ENCODE peak calls at places on chromosome 2, in seven cellular contexts. R, E, G, Z, Q, B and J are unnamed samples.

GRCh38 chr2:64975232-64975791 is 13.9 kb upstream of the SLC1A4 start:
- DNase-seq in R (no peak), B (no peak), G (no peak), E (no peak), Z (peak; percentile 84), Q (peak; percentile 9), J (no peak)

GRCh38 chr2:8548871-8549221 is 133.0 kb upstream of the ID2 start:
- DNase-seq in E (no peak), G (no peak), Q (no peak), Z (no peak), R (no peak), B (no peak), J (no peak)

GRCh38 chr2:239818086-239818485 is 207.1 kb downstream of the NDUFA10 start:
- DNase-seq in Z (peak; percentile 46), B (no peak), R (no peak), E (no peak), G (no peak), Q (no peak), J (no peak)

GRCh38 chr2:197356136-197356535 is 45.6 kb upstream of the ANKRD44 start:
- DNase-seq in E (no peak), Q (no peak), R (no peak), Z (no peak), B (no peak), G (no peak), J (no peak)

GRCh38 chr2:71756280-71756906 is 303.0 kb downstream of the DYSF start:
- DNase-seq in R (no peak), Q (no peak), G (no peak), Z (no peak), E (no peak), B (no peak), J (no peak)

GRCh38 chr2:54570925-54571694 is 115.0 kb downstream of the SPTBN1 start:
- DNase-seq in Z (no peak), B (peak; percentile 77), Q (peak; percentile 45), G (peak; percentile 62), R (peak; percentile 45), E (peak; percentile 67), J (no peak)

GRCh38 chr2:240917684-240918257 is 11.6 kb downstream of the CROCC2 start:
- DNase-seq in Z (peak; percentile 48), E (no peak), Q (no peak), R (peak; percentile 1), B (no peak), G (no peak), J (peak; percentile 66)

GRCh38 chr2:186648130-186648529 is 45.7 kb upstream of the FAM171B start:
- DNase-seq in G (no peak), Q (no peak), R (no peak), Z (no peak), B (no peak), E (peak; percentile 9), J (no peak)

GRCh38 chr2:79585701-79586428 is 73.0 kb downstream of the CTNNA2 start:
- DNase-seq in Q (no peak), E (no peak), G (no peak), Z (no peak), B (no peak), R (no peak), J (peak; percentile 21)

GRCh38 chr2:188966728-188967127 is 7.4 kb upstream of the COL3A1 start:
- DNase-seq in B (no peak), G (no peak), R (no peak), E (no peak), Q (no peak), Z (no peak), J (no peak)

GRCh38 chr2:230951396-230951795 is 26.4 kb upstream of the GPR55 start:
- DNase-seq in E (no peak), B (no peak), G (no peak), R (no peak), Z (no peak), Q (no peak), J (no peak)

GRCh38 chr2:156398176-156398575 is 38.0 kb upstream of the GPD2 start:
- DNase-seq in G (no peak), Z (no peak), E (no peak), B (no peak), R (no peak), Q (no peak), J (no peak)

GRCh38 chr2:218871345-218872302 is 9.0 kb upstream of the WNT10A start:
- DNase-seq in R (no peak), E (no peak), G (no peak), Z (no peak), B (no peak), Q (no peak), J (no peak)

GRCh38 chr2:230960026-230960425 is 35.0 kb upstream of the GPR55 start:
- DNase-seq in R (no peak), Z (no peak), G (no peak), B (no peak), Q (no peak), E (no peak), J (no peak)

GRCh38 chr2:226057914-226058313 is 658.4 kb downstream of the NYAP2 start:
- DNase-seq in Z (no peak), R (no peak), Q (no peak), G (no peak), E (no peak), B (no peak), J (no peak)

GRCh38 chr2:209209943-209210342 is 213.9 kb upstream of the MAP2 start:
- DNase-seq in G (no peak), E (no peak), B (no peak), Z (no peak), R (no peak), Q (no peak), J (no peak)

GRCh38 chr2:101921319-101921960 is 70.3 kb upstream of the IL1R2 start:
- DNase-seq in B (peak; percentile 11), G (no peak), E (no peak), R (no peak), Z (no peak), Q (no peak), J (no peak)

GRCh38 chr2:127169066-127169660 is 50.9 kb downstream of the CYP27C1 start:
- DNase-seq in B (no peak), R (no peak), Z (no peak), G (no peak), Q (no peak), E (no peak), J (no peak)

GRCh38 chr2:25309402-25309801 is 32.3 kb downstream of the DNMT3A start:
- DNase-seq in G (peak; percentile 54), E (no peak), Q (no peak), B (no peak), Z (no peak), R (peak; percentile 90), J (peak; percentile 87)

GRCh38 chr2:193240752-193241151 is 1046.0 kb upstream of the TMEFF2 start:
- DNase-seq in B (no peak), G (no peak), Z (no peak), Q (no peak), R (no peak), E (no peak), J (no peak)

GRCh38 chr2:222796413-222797103 is 64.3 kb upstream of the ACSL3 start:
- DNase-seq in Z (peak; percentile 60), E (peak; percentile 14), G (no peak), Q (no peak), B (no peak), R (no peak), J (no peak)
- TF ChIP-seq CTCF in Z (no peak), E (no peak), G (no peak), Q (no peak), B (no peak), R (no peak), J (no peak)

GRCh38 chr2:148527488-148528340 is 116.8 kb upstream of the EPC2 start:
- DNase-seq in Q (no peak), G (no peak), E (no peak), Z (no peak), R (no peak), B (no peak), J (no peak)
- TF ChIP-seq CTCF in Q (no peak), G (no peak), E (no peak), Z (no peak), R (no peak), B (no peak), J (no peak)

GRCh38 chr2:233571001-233571400 is 4.4 kb upstream of the USP40 start:
- DNase-seq in G (no peak), Q (no peak), B (no peak), Z (no peak), R (no peak), E (no peak), J (no peak)
- TF ChIP-seq CTCF in G (no peak), Q (no peak), B (no peak), Z (no peak), R (no peak), E (no peak), J (no peak)

DNA sequence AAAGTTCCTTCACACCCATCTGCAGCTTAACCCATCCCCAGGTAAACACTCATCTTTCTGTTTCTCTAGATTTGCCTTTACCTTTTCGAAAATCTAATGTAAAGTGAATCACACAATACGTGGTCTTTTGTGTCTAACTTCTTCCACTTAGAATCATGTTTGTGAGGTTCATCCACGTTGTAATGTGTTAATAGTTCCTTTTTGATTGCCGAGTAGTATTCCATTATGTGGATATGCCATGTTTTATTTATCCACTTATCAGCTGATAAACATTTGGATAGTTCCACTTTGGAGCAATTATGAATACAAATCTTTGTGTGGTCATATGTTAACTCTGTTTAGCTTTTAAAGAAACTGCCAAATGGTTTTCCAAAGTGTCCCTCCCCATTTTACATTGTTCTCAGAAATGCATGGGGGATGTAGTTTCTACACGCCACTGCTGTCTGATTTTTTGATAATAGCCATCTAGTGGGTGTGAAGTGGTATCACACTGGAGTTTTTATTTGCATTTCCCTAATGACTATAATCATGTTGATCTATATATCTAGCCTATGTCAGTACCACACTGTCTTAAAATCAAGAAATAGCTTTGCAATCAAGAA is 22.3 kb downstream of the PECR start:
- DNase-seq in B (no peak), G (no peak), Z (no peak), R (no peak), E (no peak), Q (no peak), J (no peak)
- TF ChIP-seq CTCF in B (peak; percentile 30), G (peak; percentile 26), Z (no peak), R (peak; percentile 3), E (no peak), Q (no peak), J (peak; percentile 57)